ENCODE peak calls at places on chromosome 9, in ten cellular contexts. V is sigmoid colon, F is HCT116, U is stomach, Z is GM23338, M is Panc1, C is transverse colon, H is breast epithelium, N is SK-N-SH, A is suprapubic skin. O is an unnamed sample.

GRCh38 chr9:135702002-135702721 is at the start of gene KCNT1:
- DNase-seq in V (no peak), F (no peak), U (peak; percentile 46), Z (peak; percentile 71), M (no peak), C (peak; percentile 40), H (no peak), N (peak; percentile 99), A (no peak), O (no peak)

GRCh38 chr9:127977877-127978647 is 2.7 kb downstream of the EEIG1 start:
- DNase-seq in V (peak; percentile 87), F (no peak), U (peak; percentile 76), Z (peak; percentile 74), M (no peak), C (peak; percentile 71), H (no peak), N (no peak), A (no peak), O (peak; percentile 92)

GRCh38 chr9:89421595-89421994 is 76.3 kb downstream of the SEMA4D start:
- DNase-seq in V (no peak), F (no peak), U (no peak), Z (no peak), M (no peak), C (no peak), H (no peak), N (no peak), A (no peak), O (no peak)

GRCh38 chr9:138098116-138098907 is 220.7 kb downstream of the CACNA1B start:
- DNase-seq in V (no peak), F (no peak), U (peak; percentile 5), Z (no peak), M (no peak), C (no peak), H (no peak), N (peak; percentile 4), A (no peak), O (no peak)

GRCh38 chr9:134403682-134404301 is 77.5 kb downstream of the RXRA start:
- DNase-seq in V (peak; percentile 92), F (no peak), U (peak; percentile 63), Z (no peak), M (no peak), C (peak; percentile 66), H (peak; percentile 49), N (no peak), A (no peak), O (peak; percentile 94)

GRCh38 chr9:98990181-98990870 is 46.6 kb downstream of the COL15A1 start:
- DNase-seq in V (no peak), F (no peak), U (no peak), Z (no peak), M (no peak), C (no peak), H (no peak), N (no peak), A (peak; percentile 60), O (no peak)

GRCh38 chr9:128733256-128733655 is 9.3 kb upstream of the ZDHHC12 start:
- DNase-seq in V (peak; percentile 75), F (peak; percentile 93), U (peak; percentile 81), Z (peak; percentile 98), M (peak; percentile 58), C (peak; percentile 78), H (peak; percentile 32), N (peak; percentile 82), A (no peak), O (no peak)

GRCh38 chr9:135612437-135612836 is 26.9 kb downstream of the GLT6D1 start:
- DNase-seq in V (no peak), F (no peak), U (no peak), Z (no peak), M (no peak), C (no peak), H (peak; percentile 0), N (peak; percentile 17), A (peak; percentile 69), O (peak; percentile 78)

GRCh38 chr9:95406114-95406513 is 88.6 kb upstream of the FANCC start:
- DNase-seq in V (no peak), F (no peak), U (no peak), Z (no peak), M (no peak), C (no peak), H (no peak), N (no peak), A (no peak), O (no peak)

GRCh38 chr9:95407524-95407923 is 90.0 kb upstream of the FANCC start:
- DNase-seq in V (no peak), F (no peak), U (no peak), Z (no peak), M (no peak), C (no peak), H (no peak), N (no peak), A (no peak), O (no peak)

GRCh38 chr9:95411211-95411892 is 93.8 kb upstream of the FANCC start:
- DNase-seq in V (no peak), F (no peak), U (no peak), Z (no peak), M (no peak), C (no peak), H (no peak), N (no peak), A (no peak), O (no peak)

GRCh38 chr9:95413793-95414192 is 96.3 kb upstream of the FANCC start:
- DNase-seq in V (no peak), F (no peak), U (no peak), Z (no peak), M (no peak), C (no peak), H (no peak), N (no peak), A (no peak), O (no peak)

DNA sequence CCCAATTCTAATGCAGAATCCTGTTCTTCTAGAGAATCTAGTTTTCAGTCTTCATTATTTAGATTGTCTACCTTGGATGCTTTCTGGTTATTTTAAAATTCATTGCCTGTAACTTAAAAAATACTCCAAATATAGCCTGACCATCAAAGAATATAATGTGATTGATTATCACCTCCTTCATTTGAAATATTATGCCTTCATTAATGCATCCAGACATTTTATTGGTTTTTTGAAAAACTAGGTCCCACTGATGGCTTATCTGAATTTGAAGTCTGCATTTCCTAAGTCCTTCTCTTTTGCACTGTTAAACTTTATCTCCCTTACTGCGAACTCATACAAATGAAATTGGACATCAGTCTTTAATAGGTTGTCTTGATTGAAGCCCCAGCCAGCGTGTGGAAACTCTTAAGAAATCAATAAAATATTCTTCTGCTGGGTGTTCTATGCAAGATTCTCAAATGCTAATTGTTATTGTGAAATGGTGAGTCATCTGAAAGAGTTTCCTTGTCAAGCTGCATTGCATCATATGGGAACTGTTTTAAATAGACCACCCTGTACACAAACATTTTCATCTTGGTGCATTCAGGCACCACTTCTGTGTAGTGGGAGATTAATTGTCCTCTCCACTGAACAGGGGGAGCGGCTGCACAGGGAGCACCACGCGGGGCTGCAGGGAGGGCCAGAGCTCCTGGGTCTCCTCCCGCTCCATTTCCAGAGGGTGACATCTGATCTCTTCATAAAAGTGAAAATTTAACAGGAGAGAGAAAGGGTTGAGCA is 92.3 kb upstream of the FANCC start:
- DNase-seq in V (no peak), F (peak; percentile 23), U (no peak), Z (no peak), M (no peak), C (no peak), H (no peak), N (no peak), A (no peak), O (no peak)
- TF ChIP-seq POLR2AphosphoS5 in V (peak; percentile 8), F (no peak), U (no peak), Z (no peak), M (no peak), C (no peak), H (no peak), N (no peak), A (peak; percentile 39), O (no peak)

DNA sequence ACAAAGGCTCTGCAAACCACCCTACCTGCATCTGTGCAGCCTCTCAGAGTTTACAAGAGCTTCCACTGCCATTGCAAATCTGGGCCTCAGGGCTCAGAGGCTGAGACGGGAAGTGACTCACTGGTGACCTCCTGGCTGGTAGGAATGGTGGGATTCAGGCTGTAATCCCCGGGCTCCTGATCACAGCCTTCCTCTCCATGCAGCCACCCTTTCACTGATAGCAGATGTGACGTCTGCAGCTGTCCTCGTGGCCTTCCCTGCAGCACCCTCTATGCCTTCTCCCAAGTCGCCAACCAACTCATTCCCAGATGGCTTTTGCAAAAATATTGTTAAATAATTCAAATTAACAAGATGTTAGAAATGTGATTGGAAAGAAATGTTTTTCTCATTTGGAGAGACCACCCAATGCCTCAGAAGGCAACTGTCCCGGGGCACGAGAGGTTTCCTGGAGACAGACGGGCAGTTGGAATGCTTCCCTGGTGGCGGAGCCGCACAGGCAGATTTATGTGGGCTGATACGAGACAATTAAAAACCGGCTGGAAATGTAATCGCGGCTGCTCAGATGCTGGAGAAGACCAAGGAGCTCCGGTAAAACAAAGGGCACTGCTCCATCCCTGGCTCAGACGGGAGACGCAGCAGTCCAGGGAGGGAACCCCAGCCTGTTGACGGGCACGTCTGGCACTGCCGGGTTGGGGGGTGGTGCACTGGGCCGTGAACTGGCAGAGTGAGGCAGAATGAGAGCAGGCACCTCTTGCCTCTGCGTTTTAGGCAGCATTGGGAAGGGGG is 34.4 kb upstream of the SLC25A51 start:
- DNase-seq in V (no peak), F (no peak), U (no peak), Z (no peak), M (no peak), C (no peak), H (no peak), N (peak; percentile 79), A (no peak), O (no peak)
- TF ChIP-seq POLR2AphosphoS5 in V (no peak), F (no peak), U (no peak), Z (no peak), M (peak; percentile 45), C (no peak), H (no peak), N (peak; percentile 21), A (no peak), O (no peak)

GRCh38 chr9:75239176-75239575 is 150.9 kb downstream of the OSTF1 start:
- DNase-seq in V (no peak), F (no peak), U (peak; percentile 55), Z (peak; percentile 35), M (no peak), C (no peak), H (no peak), N (no peak), A (no peak), O (no peak)
- TF ChIP-seq POLR2AphosphoS5 in V (no peak), F (no peak), U (no peak), Z (no peak), M (no peak), C (no peak), H (no peak), N (no peak), A (peak; percentile 36), O (no peak)

GRCh38 chr9:114406441-114406840 is 18.7 kb upstream of the AKNA start:
- DNase-seq in V (no peak), F (no peak), U (no peak), Z (no peak), M (no peak), C (no peak), H (no peak), N (no peak), A (no peak), O (no peak)

GRCh38 chr9:114407889-114408288 is 20.1 kb upstream of the AKNA start:
- DNase-seq in V (no peak), F (no peak), U (no peak), Z (no peak), M (no peak), C (no peak), H (no peak), N (no peak), A (no peak), O (no peak)

GRCh38 chr9:114403153-114403756 is 15.5 kb upstream of the AKNA start:
- DNase-seq in V (no peak), F (no peak), U (no peak), Z (no peak), M (no peak), C (no peak), H (no peak), N (no peak), A (no peak), O (no peak)

GRCh38 chr9:114404531-114404930 is 16.7 kb upstream of the AKNA start:
- DNase-seq in V (no peak), F (no peak), U (no peak), Z (no peak), M (no peak), C (no peak), H (no peak), N (no peak), A (no peak), O (no peak)

DNA sequence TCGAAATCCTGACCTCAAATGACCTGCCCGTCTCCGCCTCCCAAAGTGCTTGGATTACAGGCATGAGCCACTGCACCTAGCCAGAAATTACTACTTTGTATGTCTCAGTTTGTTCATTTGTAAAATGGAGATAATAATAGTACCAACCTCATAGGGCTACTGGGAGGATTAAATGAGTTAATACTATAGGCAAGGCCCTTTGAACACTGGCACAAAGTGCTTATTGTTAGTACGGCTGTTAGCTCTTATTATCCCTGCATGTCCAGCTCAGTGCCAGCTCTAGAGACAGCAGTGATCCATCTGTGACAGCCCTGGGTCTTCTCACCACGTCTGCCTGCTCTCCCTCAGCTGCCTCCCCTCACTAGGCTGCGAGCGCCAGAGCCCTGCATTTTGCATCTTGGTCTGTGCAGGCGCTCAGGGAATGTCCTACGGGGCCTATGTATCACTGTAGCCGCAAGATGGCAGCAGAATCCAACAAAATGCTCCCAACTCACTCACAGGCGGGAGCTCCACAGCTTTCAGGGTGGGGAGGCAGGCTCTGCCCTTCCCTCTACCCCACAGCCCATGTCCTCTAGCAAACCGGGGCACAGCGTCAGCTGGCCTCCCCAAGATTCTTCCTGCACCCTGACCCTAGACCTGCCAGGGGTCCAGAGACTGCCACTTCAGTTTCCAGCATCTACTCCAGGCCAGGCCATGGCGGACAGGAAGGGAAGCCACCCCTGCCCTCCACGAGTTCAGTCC is 17.7 kb upstream of the AKNA start:
- DNase-seq in V (peak; percentile 87), F (peak; percentile 48), U (peak; percentile 81), Z (peak; percentile 92), M (no peak), C (peak; percentile 85), H (peak; percentile 61), N (peak; percentile 91), A (no peak), O (no peak)
- TF ChIP-seq POLR2AphosphoS5 in V (no peak), F (no peak), U (no peak), Z (no peak), M (no peak), C (no peak), H (no peak), N (no peak), A (no peak), O (no peak)